ENCODE peak calls at places on chromosomes 11 and 22, in nine cellular contexts. N is left kidney, R is AG09319, J is body of pancreas, Q is NCI-H345, D is GM04504, F is fibroblast of the aortic adventitia, H is SJSA1, Z is HTR-8/SVneo. V is an unnamed sample.

GRCh38 chr11:69044111-69045013 is 4.4 kb upstream of the TPCN2 start:
- DNase-seq in N (peak), R (peak), J (peak), Q (no peak), D (peak), F (peak), H (peak), Z (peak), V (peak)

GRCh38 chr22:31286360-31287255 is 5.7 kb downstream of the PIK3IP1 start:
- DNase-seq in N (no peak), R (no peak), J (no peak), Q (no peak), D (no peak), F (no peak), H (no peak), Z (no peak), V (peak)

GRCh38 chr11:128901655-128902514 is 10.7 kb downstream of the KCNJ5 start:
- DNase-seq in N (peak), R (no peak), J (no peak), Q (no peak), D (no peak), F (no peak), H (no peak), Z (no peak), V (no peak)

GRCh38 chr11:106471273-106471672 is 393.8 kb downstream of the AASDHPPT start:
- DNase-seq in N (peak), R (no peak), J (no peak), Q (no peak), D (no peak), F (no peak), H (no peak), Z (no peak), V (peak)

GRCh38 chr22:48431014-48431413 is 1396.7 kb downstream of the BRD1 start:
- DNase-seq in N (no peak), R (no peak), J (no peak), Q (no peak), D (no peak), F (no peak), H (no peak), Z (no peak), V (no peak)

GRCh38 chr11:132734217-132734616 is 798.1 kb downstream of the OPCML start:
- DNase-seq in N (no peak), R (no peak), J (no peak), Q (no peak), D (peak), F (no peak), H (no peak), Z (peak), V (no peak)

GRCh38 chr11:63609536-63609935 is 4.7 kb downstream of the PLAAT3 start:
- DNase-seq in N (no peak), R (no peak), J (no peak), Q (no peak), D (no peak), F (no peak), H (no peak), Z (no peak), V (peak)

GRCh38 chr11:71240061-71240690 is 12.2 kb downstream of the SHANK2 start:
- DNase-seq in N (no peak), R (no peak), J (peak), Q (no peak), D (no peak), F (no peak), H (no peak), Z (no peak), V (no peak)

GRCh38 chr11:114353448-114353847 is 46.9 kb downstream of the C11orf71 start:
- DNase-seq in N (no peak), R (no peak), J (no peak), Q (no peak), D (no peak), F (no peak), H (no peak), Z (no peak), V (no peak)

GRCh38 chr11:122170815-122171475 is 54.9 kb upstream of the BLID start:
- DNase-seq in N (no peak), R (no peak), J (no peak), Q (no peak), D (peak), F (peak), H (peak), Z (no peak), V (no peak)

GRCh38 chr11:3626250-3626960 is 15.4 kb downstream of the ART5 start:
- DNase-seq in N (no peak), R (no peak), J (peak), Q (no peak), D (no peak), F (no peak), H (no peak), Z (no peak), V (no peak)

GRCh38 chr11:87307101-87307500 is 269.4 kb downstream of the TMEM135 start:
- DNase-seq in N (no peak), R (no peak), J (no peak), Q (no peak), D (no peak), F (peak), H (no peak), Z (no peak), V (no peak)

GRCh38 chr11:109644158-109644557 is 222.2 kb downstream of the C11orf87 start:
- DNase-seq in N (peak), R (no peak), J (no peak), Q (peak), D (peak), F (peak), H (no peak), Z (no peak), V (no peak)

GRCh38 chr11:113104390-113105251 is 143.4 kb downstream of the NCAM1 start:
- DNase-seq in N (peak), R (no peak), J (no peak), Q (no peak), D (no peak), F (no peak), H (no peak), Z (no peak), V (no peak)

GRCh38 chr22:50473855-50474671 is 772 bp downstream of the SBF1 start:
- DNase-seq in N (peak), R (no peak), J (peak), Q (no peak), D (peak), F (peak), H (peak), Z (no peak), V (peak)

GRCh38 chr11:47905358-47906059 is 57.4 kb upstream of the NUP160 start:
- DNase-seq in N (no peak), R (no peak), J (no peak), Q (no peak), D (no peak), F (no peak), H (no peak), Z (peak), V (no peak)

GRCh38 chr22:42996646-42997365 is 18.1 kb downstream of the PACSIN2 start:
- DNase-seq in N (no peak), R (no peak), J (peak), Q (no peak), D (no peak), F (peak), H (no peak), Z (no peak), V (no peak)

GRCh38 chr11:121964591-121964990 is 151.4 kb downstream of the BLID start:
- DNase-seq in N (peak), R (no peak), J (no peak), Q (no peak), D (peak), F (peak), H (peak), Z (peak), V (no peak)

GRCh38 chr11:96185220-96185768 is 157.7 kb downstream of the MAML2 start:
- DNase-seq in N (peak), R (no peak), J (no peak), Q (no peak), D (no peak), F (no peak), H (no peak), Z (no peak), V (no peak)

GRCh38 chr11:95459268-95460040 is 228.5 kb upstream of the SESN3 start:
- DNase-seq in N (peak), R (no peak), J (no peak), Q (peak), D (no peak), F (peak), H (no peak), Z (no peak), V (no peak)

GRCh38 chr22:42229455-42230149 is 40.9 kb downstream of the TCF20 start:
- DNase-seq in N (no peak), R (peak), J (peak), Q (no peak), D (peak), F (peak), H (no peak), Z (no peak), V (no peak)

GRCh38 chr22:28029201-28029948 is 110.3 kb upstream of the PITPNB start:
- DNase-seq in N (peak), R (no peak), J (peak), Q (peak), D (no peak), F (peak), H (peak), Z (peak), V (peak)

GRCh38 chr11:126833020-126833419 is 167.6 kb downstream of the KIRREL3 start:
- DNase-seq in N (peak), R (no peak), J (no peak), Q (peak), D (no peak), F (no peak), H (no peak), Z (no peak), V (no peak)

GRCh38 chr22:45742866-45743450 is 71.3 kb downstream of the ATXN10 start:
- DNase-seq in N (peak), R (peak), J (no peak), Q (no peak), D (peak), F (peak), H (no peak), Z (peak), V (peak)